ENCODE peak calls at places on chromosomes 1 and 21, in nine cellular contexts. S, N, V, G, Q, H, B, L and U are unnamed samples.

GRCh38 chr21:38875694-38876492 is 70.2 kb downstream of the ETS2 start:
- DNase-seq in H (no peak), B (peak), G (no peak), V (peak), Q (no peak), L (no peak), N (no peak), S (no peak), U (no peak)

GRCh38 chr21:46060596-46061061 is 37.3 kb upstream of the COL6A2 start:
- DNase-seq in Q (no peak), H (peak), N (peak), G (no peak), S (peak), L (peak), V (peak), B (peak), U (no peak)

GRCh38 chr1:211133393-211133840 is 531 bp downstream of the KCNH1 start:
- DNase-seq in B (peak), S (peak), N (no peak), H (no peak), Q (no peak), G (no peak), V (peak), L (no peak), U (peak)

GRCh38 chr21:34074283-34075098 is 1.1 kb downstream of the MRPS6 start:
- DNase-seq in V (peak), S (no peak), H (no peak), N (no peak), B (peak), G (no peak), Q (no peak), L (no peak), U (no peak)

GRCh38 chr1:93735722-93736121 is 54.1 kb upstream of the BCAR3 start:
- DNase-seq in G (no peak), N (peak), V (peak), Q (no peak), L (no peak), H (peak), S (peak), B (peak), U (no peak)

GRCh38 chr1:172826096-172826741 is 167.3 kb downstream of the FASLG start:
- DNase-seq in S (peak), H (peak), B (peak), G (peak), N (peak), Q (peak), L (peak), V (peak), U (peak)

GRCh38 chr21:32233722-32234301 is 45.0 kb downstream of the MIS18A start:
- DNase-seq in Q (no peak), G (no peak), N (no peak), H (no peak), B (no peak), V (no peak), L (no peak), S (no peak), U (no peak)

GRCh38 chr1:24507423-24507804 is 4.8 kb downstream of the RCAN3 start:
- DNase-seq in N (no peak), B (no peak), V (no peak), L (peak), Q (no peak), H (no peak), S (no peak), G (no peak), U (no peak)

GRCh38 chr21:39888848-39889247 is 21.6 kb downstream of the PCP4 start:
- DNase-seq in B (no peak), G (no peak), S (no peak), N (no peak), Q (no peak), L (no peak), V (no peak), H (no peak), U (no peak)

GRCh38 chr1:119475866-119476439 is 31.1 kb upstream of the HSD3B1 start:
- DNase-seq in N (no peak), H (peak), L (peak), Q (peak), V (peak), G (peak), B (peak), S (peak), U (no peak)

GRCh38 chr21:46636550-46637289 is 1.2 kb downstream of the PRMT2 start:
- DNase-seq in L (no peak), N (no peak), G (no peak), B (no peak), Q (no peak), V (no peak), S (no peak), H (no peak), U (no peak)

GRCh38 chr1:35659589-35659988 is 18.3 kb upstream of the PSMB2 start:
- DNase-seq in Q (no peak), V (no peak), S (no peak), G (no peak), B (no peak), L (no peak), H (no peak), N (no peak), U (no peak)

GRCh38 chr1:232669981-232670763 is 40.2 kb upstream of the SIPA1L2 start:
- DNase-seq in Q (no peak), H (peak), S (peak), L (no peak), B (no peak), N (no peak), G (no peak), V (peak), U (no peak)

GRCh38 chr1:210582186-210582981 is 253.7 kb downstream of the HHAT start:
- DNase-seq in V (no peak), L (no peak), Q (peak), S (no peak), G (no peak), H (no peak), N (no peak), B (no peak), U (peak)

GRCh38 chr1:59819566-59820438 is 5.1 kb downstream of the HOOK1 start:
- DNase-seq in H (no peak), Q (no peak), N (no peak), V (no peak), B (no peak), G (no peak), L (no peak), S (no peak), U (no peak)

GRCh38 chr1:227791425-227792090 is 23.9 kb upstream of the PRSS38 start:
- DNase-seq in Q (no peak), N (no peak), B (no peak), L (no peak), H (no peak), V (no peak), S (no peak), G (no peak), U (peak)

GRCh38 chr1:152013664-152014237 is 20.1 kb upstream of the S100A10 start:
- DNase-seq in B (peak), G (peak), S (peak), L (peak), N (no peak), Q (no peak), H (peak), V (peak), U (peak)

GRCh38 chr1:200198247-200198646 is 170.7 kb downstream of the NR5A2 start:
- DNase-seq in Q (no peak), V (no peak), L (no peak), N (no peak), G (no peak), S (no peak), H (no peak), B (no peak), U (no peak)

GRCh38 chr1:58781541-58782307 is 2.1 kb downstream of the JUN start:
- DNase-seq in B (peak), G (peak), N (no peak), Q (peak), S (peak), H (peak), L (peak), V (peak), U (peak)

GRCh38 chr21:41582298-41582840 is 74.4 kb upstream of the TMPRSS2 start:
- DNase-seq in S (no peak), L (no peak), V (no peak), Q (no peak), B (no peak), N (no peak), H (no peak), G (no peak), U (no peak)

GRCh38 chr1:235357485-235358378 is 9.5 kb upstream of the TBCE start:
- DNase-seq in V (peak), N (no peak), S (peak), B (no peak), L (no peak), G (no peak), Q (no peak), H (no peak), U (no peak)

GRCh38 chr1:93591833-93592635 is 89.6 kb downstream of the BCAR3 start:
- DNase-seq in Q (peak), B (no peak), N (no peak), H (no peak), S (no peak), G (peak), V (no peak), L (peak), U (peak)

GRCh38 chr1:226069818-226070489 is 7.4 kb downstream of the H3-3A start:
- DNase-seq in Q (no peak), B (no peak), N (no peak), S (no peak), V (no peak), G (no peak), H (no peak), L (no peak), U (no peak)

GRCh38 chr1:19209439-19209989 is 552 bp downstream of the UBR4 start:
- DNase-seq in G (peak), V (peak), H (peak), Q (peak), L (peak), B (peak), S (peak), N (peak), U (peak)

GRCh38 chr21:41832230-41833137 is 46.7 kb downstream of the PRDM15 start:
- DNase-seq in Q (no peak), H (no peak), L (no peak), B (no peak), V (no peak), G (peak), N (no peak), S (no peak), U (no peak)

GRCh38 chr21:31967334-31967733 is 94.5 kb downstream of the HUNK start:
- DNase-seq in Q (no peak), N (no peak), L (no peak), B (no peak), V (no peak), H (no peak), G (no peak), S (no peak), U (no peak)

GRCh38 chr1:45621501-45621836 is 2.4 kb downstream of the CCDC17 start:
- DNase-seq in N (no peak), V (no peak), B (no peak), G (no peak), S (no peak), H (no peak), Q (peak), L (no peak), U (no peak)

GRCh38 chr1:165344198-165344597 is 12.3 kb downstream of the LMX1A start:
- DNase-seq in N (no peak), B (no peak), L (no peak), S (no peak), V (no peak), H (no peak), G (no peak), Q (no peak), U (no peak)

GRCh38 chr1:6040444-6040843 is 5.2 kb upstream of the KCNAB2 start:
- DNase-seq in V (no peak), H (no peak), S (no peak), L (no peak), N (no peak), G (no peak), B (no peak), Q (no peak), U (no peak)

GRCh38 chr1:230308821-230309220 is 117.3 kb downstream of the PGBD5 start:
- DNase-seq in L (no peak), V (no peak), Q (no peak), G (no peak), B (no peak), H (no peak), S (no peak), N (no peak), U (no peak)

GRCh38 chr1:231850786-231851185 is 224.2 kb downstream of the DISC1 start:
- DNase-seq in S (no peak), H (no peak), Q (no peak), L (no peak), G (no peak), V (no peak), B (no peak), N (no peak), U (no peak)

GRCh38 chr1:212698467-212699103 is 1.1 kb downstream of the BATF3 start:
- DNase-seq in L (no peak), B (no peak), G (no peak), H (no peak), Q (no peak), N (no peak), S (no peak), V (no peak), U (no peak)

GRCh38 chr21:36725793-36726386 is 27.0 kb downstream of the SIM2 start:
- DNase-seq in H (no peak), N (no peak), V (no peak), B (no peak), S (no peak), L (no peak), G (no peak), Q (no peak), U (no peak)

GRCh38 chr1:93681095-93681548 is 515 bp downstream of the BCAR3 start:
- DNase-seq in Q (peak), B (no peak), L (no peak), N (no peak), V (peak), S (no peak), H (no peak), G (no peak), U (peak)